ENCODE peak calls at places on chromosome 12, in six cellular contexts. Z is IMR-90, G is neuronal stem cell, T is H9, C is H1, P is mesenchymal stem cell. Y is an unnamed sample.

GRCh38 chr12:54019111-54019811 is 9.0 kb upstream of the HOXC6 start:
- DNase-seq in Z (no peak), G (no peak), T (peak; percentile 74), C (no peak), P (peak; percentile 72), Y (no peak)

GRCh38 chr12:10027311-10028099 is 3.0 kb upstream of the CLEC9A start:
- DNase-seq in Z (peak; percentile 13), G (no peak), T (no peak), C (no peak), P (peak; percentile 73), Y (peak; percentile 65)

GRCh38 chr12:45994736-45995135 is 4.4 kb upstream of the SCAF11 start:
- DNase-seq in Z (no peak), G (no peak), T (no peak), C (no peak), P (no peak), Y (no peak)

GRCh38 chr12:106154781-106155273 is 16.1 kb upstream of the NUAK1 start:
- DNase-seq in Z (no peak), G (no peak), T (no peak), C (no peak), P (no peak), Y (no peak)

GRCh38 chr12:111275308-111275707 is 93.6 kb downstream of the PHETA1 start:
- DNase-seq in Z (no peak), G (no peak), T (no peak), C (no peak), P (no peak), Y (no peak)

GRCh38 chr12:79298511-79298910 is 392.3 kb downstream of the PAWR start:
- DNase-seq in Z (peak; percentile 21), G (no peak), T (no peak), C (no peak), P (no peak), Y (no peak)

GRCh38 chr12:110689601-110690430 is 901 bp upstream of the HVCN1 start:
- DNase-seq in Z (no peak), G (no peak), T (peak; percentile 81), C (no peak), P (no peak), Y (no peak)

GRCh38 chr12:115511971-115512370 is 765.5 kb downstream of the MED13L start:
- DNase-seq in Z (no peak), G (no peak), T (peak; percentile 51), C (no peak), P (no peak), Y (no peak)

GRCh38 chr12:3222935-3223334 is 145.8 kb downstream of the TSPAN9 start:
- DNase-seq in Z (no peak), G (no peak), T (no peak), C (no peak), P (no peak), Y (no peak)

GRCh38 chr12:24562761-24563392 is 386.0 kb downstream of the BCAT1 start:
- DNase-seq in Z (peak; percentile 54), G (peak; percentile 65), T (peak; percentile 66), C (no peak), P (peak; percentile 77), Y (no peak)

GRCh38 chr12:113298861-113299545 is 35.9 kb downstream of the SLC8B1 start:
- DNase-seq in Z (no peak), G (no peak), T (no peak), C (no peak), P (no peak), Y (no peak)

GRCh38 chr12:66156654-66157053 is 13.1 kb downstream of the TMBIM4 start:
- DNase-seq in Z (peak; percentile 18), G (no peak), T (no peak), C (no peak), P (no peak), Y (peak; percentile 72)

GRCh38 chr12:23361971-23362370 is 587.5 kb downstream of the SOX5 start:
- DNase-seq in Z (no peak), G (no peak), T (no peak), C (no peak), P (no peak), Y (no peak)

GRCh38 chr12:46546634-46547273 is 174.2 kb upstream of the SLC38A2 start:
- DNase-seq in Z (peak; percentile 80), G (no peak), T (no peak), C (no peak), P (peak; percentile 49), Y (no peak)

GRCh38 chr12:57898308-57898970 is 42.9 kb upstream of the ATP23 start:
- DNase-seq in Z (peak; percentile 5), G (no peak), T (no peak), C (no peak), P (no peak), Y (no peak)

GRCh38 chr12:91413591-91413990 is 231.0 kb upstream of the DCN start:
- DNase-seq in Z (no peak), G (no peak), T (no peak), C (no peak), P (peak; percentile 21), Y (peak; percentile 49)

GRCh38 chr12:12194206-12194605 is 72.6 kb downstream of the LRP6 start:
- DNase-seq in Z (peak; percentile 54), G (no peak), T (no peak), C (no peak), P (peak; percentile 37), Y (no peak)

GRCh38 chr12:12486661-12487240 is 75.9 kb downstream of the DUSP16 start:
- DNase-seq in Z (no peak), G (no peak), T (no peak), C (no peak), P (no peak), Y (no peak)

GRCh38 chr12:47818007-47818376 is 1.7 kb downstream of the HDAC7 start:
- DNase-seq in Z (no peak), G (no peak), T (no peak), C (no peak), P (no peak), Y (no peak)

GRCh38 chr12:103712191-103712590 is 125.1 kb downstream of the STAB2 start:
- DNase-seq in Z (no peak), G (no peak), T (no peak), C (no peak), P (no peak), Y (no peak)

GRCh38 chr12:120965125-120965524 is 13.2 kb upstream of the HNF1A start:
- DNase-seq in Z (no peak), G (no peak), T (no peak), C (no peak), P (no peak), Y (no peak)

GRCh38 chr12:62075860-62076259 is 184.3 kb upstream of the USP15 start:
- DNase-seq in Z (no peak), G (no peak), T (no peak), C (no peak), P (no peak), Y (no peak)

GRCh38 chr12:110426300-110426910 is 22.9 kb upstream of the ANAPC7 start:
- DNase-seq in Z (peak; percentile 4), G (no peak), T (no peak), C (no peak), P (no peak), Y (no peak)

GRCh38 chr12:14845350-14845750 is 2.0 kb upstream of the ART4 start:
- DNase-seq in Z (peak; percentile 65), G (peak; percentile 45), T (no peak), C (no peak), P (peak; percentile 75), Y (peak; percentile 58)

GRCh38 chr12:14849664-14850063 is 6.3 kb upstream of the ART4 start:
- DNase-seq in Z (peak; percentile 36), G (no peak), T (no peak), C (no peak), P (no peak), Y (no peak)

GRCh38 chr12:14846042-14846587 is 2.8 kb upstream of the ART4 start:
- DNase-seq in Z (no peak), G (no peak), T (no peak), C (no peak), P (no peak), Y (no peak)

GRCh38 chr12:14843425-14843887 is at the start of gene ART4:
- DNase-seq in Z (no peak), G (no peak), T (no peak), C (no peak), P (no peak), Y (peak; percentile 84)

DNA sequence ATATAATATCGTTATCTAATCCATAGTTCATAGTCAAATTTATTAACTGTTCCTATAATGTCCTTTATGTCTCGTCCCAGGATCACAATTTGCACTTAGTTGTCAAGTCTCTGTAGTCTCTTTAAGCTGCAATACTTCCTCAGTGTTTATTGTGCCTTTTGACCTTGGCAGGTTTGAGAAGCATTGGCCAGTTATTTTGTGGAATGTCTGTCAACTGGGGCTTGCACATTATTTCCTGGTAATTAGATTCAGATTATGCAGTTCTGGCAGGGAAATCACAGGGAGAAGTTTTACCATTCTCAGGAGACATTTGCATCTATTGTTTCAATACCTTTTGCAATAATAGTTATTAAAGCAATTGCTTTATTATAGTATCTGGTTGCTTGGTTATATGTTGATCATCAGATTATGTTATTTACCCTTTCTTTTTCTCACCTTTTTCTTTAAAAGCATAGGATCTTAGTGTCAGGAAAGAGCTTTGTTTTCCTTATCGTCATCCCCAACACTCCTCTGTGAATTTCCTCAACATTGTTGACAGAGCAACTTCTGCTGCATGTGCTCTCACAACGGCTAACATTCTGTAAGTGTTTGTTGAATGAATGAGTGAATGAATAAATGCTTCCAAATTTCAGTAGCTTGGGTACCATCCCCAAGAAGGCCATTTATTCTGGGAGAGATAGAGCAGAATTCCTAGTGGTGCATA is 3.7 kb upstream of the ART4 start:
- DNase-seq in Z (no peak), G (no peak), T (no peak), C (no peak), P (no peak), Y (no peak)
- H2AFZ ChIP-seq in Z (no peak overlapping the region), G (no peak overlapping the region), T (no peak overlapping the region), C (no peak overlapping the region), P (no peak overlapping the region), Y (no peak overlapping the region)

DNA sequence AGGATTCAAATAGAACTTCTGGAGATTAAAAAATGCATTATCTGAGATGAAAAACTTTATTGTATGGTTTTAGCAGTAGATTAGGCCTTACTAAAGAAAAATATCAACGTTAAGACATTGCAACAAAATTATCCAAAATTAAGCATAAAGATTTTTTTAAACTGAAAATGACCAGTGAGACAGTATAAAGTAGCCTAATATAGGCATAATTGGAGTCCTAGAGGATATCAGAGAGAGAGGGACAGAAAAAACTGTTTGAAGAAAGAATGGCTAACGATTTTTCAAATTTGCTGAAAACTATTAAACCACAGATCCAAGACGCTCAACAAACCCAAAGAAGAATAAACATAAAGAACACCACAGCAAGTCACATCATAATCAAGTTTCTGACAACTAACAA is 149.5 kb upstream of the LMNTD1 start:
- DNase-seq in Z (no peak), G (no peak), T (no peak), C (no peak), P (no peak), Y (no peak)
- H3K14ac ChIP-seq in Z (no peak overlapping the region), G (no peak overlapping the region), T (no peak overlapping the region), C (no peak overlapping the region), P (no peak overlapping the region), Y (no peak overlapping the region)

DNA sequence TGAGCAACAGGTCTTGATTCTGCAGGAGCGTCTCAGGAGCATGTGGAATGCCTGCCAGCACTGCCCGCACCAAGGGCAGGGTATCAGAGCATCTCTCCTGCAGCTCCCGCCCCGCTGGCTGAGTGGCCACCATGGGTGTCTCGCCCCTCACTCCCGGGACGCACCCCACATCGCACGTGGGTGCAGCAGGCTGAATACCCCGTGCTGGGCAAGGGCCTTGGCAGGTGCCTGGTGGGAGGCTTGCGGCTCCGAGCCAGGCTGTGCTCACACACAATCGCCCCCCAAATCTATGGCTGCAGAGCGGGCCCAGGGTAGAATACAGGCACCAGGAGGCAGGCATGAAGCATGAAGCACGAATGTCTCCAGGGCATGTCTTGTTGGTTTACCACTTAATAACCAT is 103.9 kb upstream of the TMEM132D start:
- DNase-seq in Z (no peak), G (no peak), T (no peak), C (no peak), P (no peak), Y (no peak)
- H2AFZ ChIP-seq in Z (no peak overlapping the region), G (no peak overlapping the region), T (no peak overlapping the region), C (no peak overlapping the region), P (no peak overlapping the region), Y (no peak overlapping the region)

GRCh38 chr12:131140069-131140435 is 186.3 kb downstream of the ADGRD1 start:
- DNase-seq in Z (no peak), G (no peak), T (peak; percentile 23), C (no peak), P (no peak), Y (no peak)
- H3K14ac ChIP-seq in Z (no peak overlapping the region), G (no peak overlapping the region), T (no peak overlapping the region), C (no peak overlapping the region), P (no peak overlapping the region), Y (no peak overlapping the region)

Y was measured in trophoblast cell.